ENCODE peak calls at places on chromosomes 5 and 9, in five cellular contexts. One of them, this sample, is unnamed.

GRCh38 chr9:91192379-91192775 is 169.3 kb downstream of the AUH start:
- DNase-seq in HCT116: no peak
- DNase-seq in endothelial cell of umbilical vein: no peak
- DNase-seq in GM23338: no peak
- DNase-seq in suprapubic skin: no peak
- DNase-seq in this sample: no peak

GRCh38 chr5:54764691-54765090 is 220.7 kb downstream of the ESM1 start:
- DNase-seq in endothelial cell of umbilical vein: no peak
- DNase-seq in HCT116: no peak
- DNase-seq in GM23338: no peak
- DNase-seq in suprapubic skin: no peak
- DNase-seq in this sample: no peak

GRCh38 chr5:89473196-89473595 is 590.2 kb upstream of the MEF2C start:
- DNase-seq in suprapubic skin: no peak
- DNase-seq in GM23338: no peak
- DNase-seq in endothelial cell of umbilical vein: no peak
- DNase-seq in HCT116: no peak
- DNase-seq in this sample: no peak

GRCh38 chr5:175887463-175887862 is 16.1 kb downstream of the CPLX2 start:
- DNase-seq in endothelial cell of umbilical vein: no peak
- DNase-seq in suprapubic skin: no peak
- DNase-seq in HCT116: no peak
- DNase-seq in GM23338: no peak
- DNase-seq in this sample: no peak

GRCh38 chr5:150192462-150192861 is 2.6 kb downstream of the SLC6A7 start:
- DNase-seq in suprapubic skin: no peak
- DNase-seq in GM23338: no peak
- DNase-seq in HCT116: no peak
- DNase-seq in endothelial cell of umbilical vein: no peak
- DNase-seq in this sample: no peak

GRCh38 chr9:116566677-116567488 is 120.2 kb upstream of the TRIM32 start:
- DNase-seq in GM23338: no peak
- DNase-seq in endothelial cell of umbilical vein: no peak
- DNase-seq in HCT116: no peak
- DNase-seq in suprapubic skin: no peak
- DNase-seq in this sample: no peak

GRCh38 chr5:97182571-97183099 is 412 bp downstream of the RIOK2 start:
- DNase-seq in suprapubic skin: no peak
- DNase-seq in endothelial cell of umbilical vein: no peak
- DNase-seq in HCT116: no peak
- DNase-seq in GM23338: no peak
- DNase-seq in this sample: no peak

GRCh38 chr5:92435781-92436180 is 1052.7 kb upstream of the ARRDC3 start:
- DNase-seq in GM23338: no peak
- DNase-seq in HCT116: no peak
- DNase-seq in suprapubic skin: no peak
- DNase-seq in endothelial cell of umbilical vein: no peak
- DNase-seq in this sample: peak

GRCh38 chr9:13862562-13862961 is 451.4 kb downstream of the NFIB start:
- DNase-seq in HCT116: no peak
- DNase-seq in endothelial cell of umbilical vein: no peak
- DNase-seq in suprapubic skin: no peak
- DNase-seq in GM23338: no peak
- DNase-seq in this sample: no peak

GRCh38 chr5:152942633-152943336 is 537.7 kb upstream of the NMUR2 start:
- DNase-seq in endothelial cell of umbilical vein: no peak
- DNase-seq in HCT116: no peak
- DNase-seq in GM23338: no peak
- DNase-seq in suprapubic skin: no peak
- DNase-seq in this sample: no peak

GRCh38 chr5:80122599-80122998 is 87.5 kb downstream of the THBS4 start:
- DNase-seq in suprapubic skin: no peak
- DNase-seq in endothelial cell of umbilical vein: no peak
- DNase-seq in HCT116: no peak
- DNase-seq in GM23338: no peak
- DNase-seq in this sample: no peak

GRCh38 chr5:179967489-179967888 is 59.8 kb upstream of the TBC1D9B start:
- DNase-seq in HCT116: no peak
- DNase-seq in suprapubic skin: no peak
- DNase-seq in GM23338: no peak
- DNase-seq in endothelial cell of umbilical vein: no peak
- DNase-seq in this sample: no peak

GRCh38 chr5:135660826-135661555 is 82.2 kb upstream of the CXCL14 start:
- DNase-seq in GM23338: peak
- DNase-seq in endothelial cell of umbilical vein: no peak
- DNase-seq in suprapubic skin: no peak
- DNase-seq in HCT116: no peak
- DNase-seq in this sample: no peak

GRCh38 chr9:127281887-127282286 is 17.3 kb downstream of the GARNL3 start:
- DNase-seq in endothelial cell of umbilical vein: no peak
- DNase-seq in GM23338: no peak
- DNase-seq in HCT116: no peak
- DNase-seq in suprapubic skin: no peak
- DNase-seq in this sample: no peak

GRCh38 chr9:129352157-129352870 is 174.3 kb upstream of the IER5L start:
- DNase-seq in endothelial cell of umbilical vein: no peak
- DNase-seq in GM23338: peak
- DNase-seq in HCT116: no peak
- DNase-seq in suprapubic skin: no peak
- DNase-seq in this sample: no peak

GRCh38 chr5:121819661-121820261 is 31.9 kb upstream of the FTMT start:
- DNase-seq in suprapubic skin: no peak
- DNase-seq in GM23338: no peak
- DNase-seq in HCT116: no peak
- DNase-seq in endothelial cell of umbilical vein: no peak
- DNase-seq in this sample: no peak

GRCh38 chr5:53071738-53072137 is 37.8 kb downstream of the MOCS2 start:
- DNase-seq in GM23338: no peak
- DNase-seq in endothelial cell of umbilical vein: no peak
- DNase-seq in suprapubic skin: no peak
- DNase-seq in HCT116: no peak
- DNase-seq in this sample: no peak

GRCh38 chr5:170937072-170937471 is 75.3 kb downstream of the RANBP17 start:
- DNase-seq in GM23338: no peak
- DNase-seq in suprapubic skin: no peak
- DNase-seq in HCT116: no peak
- DNase-seq in endothelial cell of umbilical vein: no peak
- DNase-seq in this sample: no peak

GRCh38 chr5:157767674-157768073 is 24.2 kb downstream of the LSM11 start:
- DNase-seq in suprapubic skin: no peak
- DNase-seq in endothelial cell of umbilical vein: no peak
- DNase-seq in GM23338: no peak
- DNase-seq in HCT116: no peak
- DNase-seq in this sample: no peak

GRCh38 chr5:57432876-57433275 is 49.7 kb downstream of the ACTBL2 start:
- DNase-seq in suprapubic skin: no peak
- DNase-seq in endothelial cell of umbilical vein: peak
- DNase-seq in HCT116: peak
- DNase-seq in GM23338: peak
- DNase-seq in this sample: no peak

GRCh38 chr9:727767-728166 is 113.7 kb upstream of the DMRT1 start:
- DNase-seq in GM23338: peak
- DNase-seq in suprapubic skin: no peak
- DNase-seq in endothelial cell of umbilical vein: no peak
- DNase-seq in HCT116: no peak
- DNase-seq in this sample: no peak

GRCh38 chr9:114007991-114008666 is 70.0 kb downstream of the AMBP start:
- DNase-seq in HCT116: no peak
- DNase-seq in endothelial cell of umbilical vein: no peak
- DNase-seq in suprapubic skin: peak
- DNase-seq in GM23338: no peak
- DNase-seq in this sample: peak

GRCh38 chr9:87884578-87885459 is 2.1 kb downstream of the SPATA31E1 start:
- DNase-seq in endothelial cell of umbilical vein: no peak
- DNase-seq in GM23338: no peak
- DNase-seq in HCT116: no peak
- DNase-seq in suprapubic skin: no peak
- DNase-seq in this sample: no peak

GRCh38 chr5:159772698-159773061 is 143.6 kb upstream of the ADRA1B start:
- DNase-seq in suprapubic skin: no peak
- DNase-seq in endothelial cell of umbilical vein: no peak
- DNase-seq in HCT116: no peak
- DNase-seq in GM23338: no peak
- DNase-seq in this sample: no peak

GRCh38 chr5:159774476-159775031 is 141.7 kb upstream of the ADRA1B start:
- DNase-seq in endothelial cell of umbilical vein: no peak
- DNase-seq in HCT116: no peak
- DNase-seq in GM23338: peak
- DNase-seq in suprapubic skin: no peak
- DNase-seq in this sample: no peak

GRCh38 chr5:159777049-159777448 is 139.2 kb upstream of the ADRA1B start:
- DNase-seq in suprapubic skin: no peak
- DNase-seq in endothelial cell of umbilical vein: no peak
- DNase-seq in HCT116: no peak
- DNase-seq in GM23338: no peak
- DNase-seq in this sample: no peak

GRCh38 chr5:159775890-159776289 is 140.4 kb upstream of the ADRA1B start:
- DNase-seq in endothelial cell of umbilical vein: no peak
- DNase-seq in GM23338: no peak
- DNase-seq in suprapubic skin: no peak
- DNase-seq in HCT116: no peak
- DNase-seq in this sample: no peak

DNA sequence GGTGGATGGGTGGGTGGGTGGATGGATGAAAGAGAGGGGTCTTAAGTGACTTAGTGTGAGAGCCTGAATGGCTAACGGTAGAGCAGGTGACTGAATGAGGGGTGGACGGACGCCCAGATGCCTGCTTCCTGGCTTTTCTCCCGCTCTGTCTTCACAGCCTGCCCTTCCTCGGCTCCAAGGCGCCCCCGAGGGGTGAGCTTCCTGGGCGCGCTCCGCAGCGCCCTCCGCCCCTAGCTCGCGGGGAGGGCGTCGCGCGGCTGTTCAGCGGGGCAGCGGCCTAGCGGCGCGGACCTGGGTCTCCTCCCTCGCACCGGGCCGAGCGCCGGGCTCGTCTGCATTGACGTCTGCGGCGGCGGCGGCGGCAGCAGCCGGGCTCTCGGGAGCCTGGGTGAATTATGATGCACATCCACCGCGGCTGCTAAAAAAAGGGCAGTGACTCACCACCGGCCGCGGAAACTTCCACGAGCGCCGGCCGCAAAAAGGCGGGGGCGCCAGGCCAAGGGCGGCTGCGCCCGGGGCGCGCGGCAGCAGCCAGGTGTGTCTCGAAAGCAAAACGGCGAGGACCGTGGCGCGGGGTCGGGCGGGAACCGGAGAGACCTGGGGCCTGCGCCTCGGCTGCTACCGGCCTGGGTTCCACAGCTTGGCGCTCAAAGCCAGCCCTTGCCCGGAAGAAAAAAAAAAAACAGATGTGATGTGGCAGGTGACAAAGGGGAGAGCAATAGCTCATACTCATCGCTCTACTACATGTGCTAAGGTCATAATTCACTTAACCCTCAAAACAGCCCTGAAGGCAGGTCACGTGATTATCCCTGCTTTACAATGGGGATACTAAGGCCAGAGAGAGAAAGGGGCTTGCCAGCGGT is 143.0 kb upstream of the ADRA1B start:
- DNase-seq in suprapubic skin: peak
- DNase-seq in GM23338: peak
- DNase-seq in HCT116: peak
- DNase-seq in endothelial cell of umbilical vein: peak
- DNase-seq in this sample: peak
- TF ChIP-seq CTCF in suprapubic skin: no peak
- TF ChIP-seq CTCF in GM23338: no peak
- TF ChIP-seq CTCF in HCT116: peak
- TF ChIP-seq CTCF in endothelial cell of umbilical vein: no peak
- TF ChIP-seq CTCF in this sample: no peak

GRCh38 chr5:36228505-36228904 is 13.2 kb downstream of the NADK2 start:
- DNase-seq in suprapubic skin: no peak
- DNase-seq in endothelial cell of umbilical vein: no peak
- DNase-seq in HCT116: no peak
- DNase-seq in GM23338: no peak
- DNase-seq in this sample: peak
- TF ChIP-seq POLR2AphosphoS5 in suprapubic skin: no peak
- TF ChIP-seq POLR2AphosphoS5 in endothelial cell of umbilical vein: no peak
- TF ChIP-seq POLR2AphosphoS5 in HCT116: no peak
- TF ChIP-seq POLR2AphosphoS5 in GM23338: no peak
- TF ChIP-seq POLR2AphosphoS5 in this sample: no peak

DNA sequence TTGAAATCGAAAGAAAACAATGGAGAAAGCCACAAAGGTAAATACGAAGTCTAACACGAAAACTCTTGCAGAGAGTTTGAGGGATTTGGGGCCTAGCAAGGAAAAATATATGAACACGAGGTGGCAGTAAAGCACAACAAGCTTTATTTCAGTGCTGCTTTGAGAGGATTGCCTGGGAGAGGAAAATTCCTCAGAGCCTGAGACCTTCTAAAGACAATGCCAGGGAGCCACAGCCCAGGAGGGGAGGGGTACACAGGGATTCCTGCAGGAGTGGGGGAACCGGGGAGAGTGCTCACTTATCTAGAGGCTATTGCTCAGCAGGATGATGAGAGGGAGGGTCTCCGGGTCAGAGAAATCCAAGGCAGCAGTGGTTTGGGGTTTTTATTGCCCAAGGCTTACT is 134.9 kb upstream of the ADCY2 start:
- DNase-seq in endothelial cell of umbilical vein: no peak
- DNase-seq in suprapubic skin: no peak
- DNase-seq in HCT116: no peak
- DNase-seq in GM23338: peak
- DNase-seq in this sample: no peak
- TF ChIP-seq CTCF in endothelial cell of umbilical vein: no peak
- TF ChIP-seq CTCF in suprapubic skin: peak
- TF ChIP-seq CTCF in HCT116: peak
- TF ChIP-seq CTCF in GM23338: peak
- TF ChIP-seq CTCF in this sample: peak

DNA sequence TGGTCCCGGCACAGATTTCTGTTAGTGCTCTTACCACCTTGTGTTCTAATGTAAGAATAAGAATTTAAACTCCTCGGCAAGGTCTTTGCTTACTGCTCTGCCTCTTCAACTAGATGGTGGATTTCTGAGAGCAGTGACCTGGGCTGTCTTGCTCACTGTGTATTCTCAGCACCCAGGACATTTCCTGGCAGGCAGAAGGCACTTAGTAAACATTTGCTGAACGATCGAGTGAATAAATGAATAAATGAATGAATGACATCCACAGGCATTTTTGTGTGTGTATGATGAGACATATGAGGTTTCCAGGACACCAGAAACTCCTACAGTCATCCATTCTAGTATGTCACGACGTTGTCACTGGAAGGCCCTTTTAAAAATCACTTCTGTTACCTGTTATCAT is 143.2 kb downstream of the BOD1 start:
- DNase-seq in GM23338: no peak
- DNase-seq in HCT116: no peak
- DNase-seq in suprapubic skin: no peak
- DNase-seq in endothelial cell of umbilical vein: no peak
- DNase-seq in this sample: no peak
- TF ChIP-seq POLR2AphosphoS5 in GM23338: no peak
- TF ChIP-seq POLR2AphosphoS5 in HCT116: no peak
- TF ChIP-seq POLR2AphosphoS5 in suprapubic skin: no peak
- TF ChIP-seq POLR2AphosphoS5 in endothelial cell of umbilical vein: no peak
- TF ChIP-seq POLR2AphosphoS5 in this sample: no peak

GRCh38 chr5:55994998-55995914 is 493 bp upstream of the IL6ST start:
- DNase-seq in endothelial cell of umbilical vein: peak
- DNase-seq in GM23338: peak
- DNase-seq in suprapubic skin: peak
- DNase-seq in HCT116: peak
- DNase-seq in this sample: peak
- TF ChIP-seq CTCF in endothelial cell of umbilical vein: no peak
- TF ChIP-seq CTCF in GM23338: no peak
- TF ChIP-seq CTCF in suprapubic skin: peak
- TF ChIP-seq CTCF in HCT116: no peak
- TF ChIP-seq CTCF in this sample: peak

GRCh38 chr9:125119643-125120286 is 23.6 kb downstream of the SCAI start:
- DNase-seq in endothelial cell of umbilical vein: no peak
- DNase-seq in GM23338: no peak
- DNase-seq in suprapubic skin: no peak
- DNase-seq in HCT116: no peak
- DNase-seq in this sample: no peak
- TF ChIP-seq POLR2AphosphoS5 in endothelial cell of umbilical vein: no peak
- TF ChIP-seq POLR2AphosphoS5 in GM23338: no peak
- TF ChIP-seq POLR2AphosphoS5 in suprapubic skin: no peak
- TF ChIP-seq POLR2AphosphoS5 in HCT116: no peak
- TF ChIP-seq POLR2AphosphoS5 in this sample: no peak

This sample was measured in spleen.